ENCODE peak calls at places on chromosomes 11 and 22, in five cellular contexts. V is fibroblast of lung; G is CD8-positive, alpha-beta T cell; Q is thoracic aorta; J is A549. W is an unnamed sample.

GRCh38 chr11:103651341-103651998 is 385.0 kb upstream of the DDI1 start:
- DNase-seq in V (no peak), G (no peak), Q (no peak), J (no peak), W (peak; percentile 29)

GRCh38 chr22:45991108-45991507 is 14.1 kb upstream of the WNT7B start:
- DNase-seq in V (no peak), G (no peak), Q (no peak), J (no peak), W (no peak)

GRCh38 chr11:61153593-61154090 is 7.6 kb downstream of the VPS37C start:
- DNase-seq in V (no peak), G (no peak), Q (no peak), J (no peak), W (peak; percentile 36)

GRCh38 chr11:73389902-73390301 is 13.7 kb downstream of the RELT start:
- DNase-seq in V (no peak), G (no peak), Q (no peak), J (no peak), W (no peak)

GRCh38 chr11:94650756-94651155 is 83.6 kb downstream of the PIWIL4 start:
- DNase-seq in V (peak; percentile 71), G (no peak), Q (no peak), J (no peak), W (peak; percentile 94)

GRCh38 chr22:23199159-23199558 is 18.9 kb downstream of the BCR start:
- DNase-seq in V (no peak), G (no peak), Q (no peak), J (no peak), W (no peak)

GRCh38 chr11:117877120-117877784 is 794 bp upstream of the FXYD6 start:
- DNase-seq in V (peak; percentile 60), G (no peak), Q (no peak), J (no peak), W (no peak)

GRCh38 chr11:69498614-69499175 is 17.2 kb downstream of the LINC01488 start:
- DNase-seq in V (no peak), G (no peak), Q (no peak), J (no peak), W (no peak)

GRCh38 chr11:112652786-112653390 is 308.3 kb upstream of the NCAM1 start:
- DNase-seq in V (peak; percentile 21), G (no peak), Q (no peak), J (no peak), W (peak; percentile 16)

GRCh38 chr22:42780070-42780540 is 59.4 kb upstream of the A4GALT start:
- DNase-seq in V (peak; percentile 98), G (peak; percentile 32), Q (peak; percentile 46), J (peak; percentile 45), W (peak; percentile 97)

GRCh38 chr11:107259826-107260225 is 197.8 kb downstream of the CWF19L2 start:
- DNase-seq in V (no peak), G (no peak), Q (no peak), J (no peak), W (no peak)

GRCh38 chr11:59560290-59560701 is 49.0 kb downstream of the OR4D9 start:
- DNase-seq in V (peak; percentile 78), G (peak; percentile 65), Q (no peak), J (no peak), W (peak; percentile 77)

GRCh38 chr11:85483861-85484260 is 143.3 kb downstream of the DLG2 start:
- DNase-seq in V (peak; percentile 34), G (no peak), Q (no peak), J (no peak), W (peak; percentile 49)

GRCh38 chr22:46841528-46841927 is 79.1 kb downstream of the TBC1D22A start:
- DNase-seq in V (no peak), G (no peak), Q (no peak), J (no peak), W (no peak)

GRCh38 chr11:134466035-134466908 is 54.2 kb upstream of the B3GAT1 start:
- DNase-seq in V (no peak), G (no peak), Q (no peak), J (no peak), W (no peak)

GRCh38 chr11:57339305-57339704 is 1.2 kb downstream of the P2RX3 start:
- DNase-seq in V (no peak), G (no peak), Q (no peak), J (no peak), W (no peak)

GRCh38 chr11:66670816-66671215 is 6.9 kb downstream of the RBM4B start:
- DNase-seq in V (no peak), G (no peak), Q (no peak), J (no peak), W (no peak)

GRCh38 chr11:1574256-1575242 is 2.5 kb upstream of the DUSP8 start:
- DNase-seq in V (peak; percentile 49), G (peak; percentile 71), Q (no peak), J (peak; percentile 68), W (peak; percentile 39)

GRCh38 chr22:46068908-46069481 is 81.3 kb upstream of the PPARA start:
- DNase-seq in V (peak; percentile 63), G (no peak), Q (no peak), J (no peak), W (peak; percentile 83)

GRCh38 chr11:68411501-68411991 is 49.0 kb upstream of the PPP6R3 start:
- DNase-seq in V (no peak), G (no peak), Q (no peak), J (no peak), W (no peak)

GRCh38 chr11:118631109-118631508 is 23.7 kb downstream of the PHLDB1 start:
- DNase-seq in V (no peak), G (no peak), Q (no peak), J (no peak), W (no peak)

GRCh38 chr22:45423524-45423923 is 10.0 kb downstream of the RIBC2 start:
- DNase-seq in V (no peak), G (no peak), Q (no peak), J (no peak), W (no peak)

GRCh38 chr22:35484651-35485372 is 55.8 kb upstream of the RASD2 start:
- DNase-seq in V (peak; percentile 22), G (no peak), Q (no peak), J (no peak), W (no peak)

GRCh38 chr22:50739894-50740293 is 1.9 kb downstream of the ACR start:
- DNase-seq in V (no peak), G (no peak), Q (no peak), J (no peak), W (no peak)

GRCh38 chr22:50403701-50404101 is 60.6 kb downstream of the PPP6R2 start:
- DNase-seq in V (peak; percentile 17), G (no peak), Q (no peak), J (no peak), W (peak; percentile 14)

GRCh38 chr11:118572914-118573550 is 823 bp downstream of the ARCN1 start:
- DNase-seq in V (peak; percentile 33), G (no peak), Q (no peak), J (peak; percentile 15), W (peak; percentile 75)

GRCh38 chr11:10042699-10043098 is 251.3 kb downstream of the SBF2 start:
- DNase-seq in V (no peak), G (no peak), Q (no peak), J (no peak), W (no peak)

GRCh38 chr11:127643659-127644058 is 643.1 kb upstream of the KIRREL3 start:
- DNase-seq in V (no peak), G (no peak), Q (no peak), J (no peak), W (no peak)

GRCh38 chr22:42430486-42431125 is 1.6 kb downstream of the NFAM1 start:
- DNase-seq in V (no peak), G (no peak), Q (no peak), J (no peak), W (peak; percentile 21)

GRCh38 chr22:46797355-46797754 is 34.9 kb downstream of the TBC1D22A start:
- DNase-seq in V (peak; percentile 54), G (no peak), Q (no peak), J (no peak), W (peak; percentile 40)

DNA sequence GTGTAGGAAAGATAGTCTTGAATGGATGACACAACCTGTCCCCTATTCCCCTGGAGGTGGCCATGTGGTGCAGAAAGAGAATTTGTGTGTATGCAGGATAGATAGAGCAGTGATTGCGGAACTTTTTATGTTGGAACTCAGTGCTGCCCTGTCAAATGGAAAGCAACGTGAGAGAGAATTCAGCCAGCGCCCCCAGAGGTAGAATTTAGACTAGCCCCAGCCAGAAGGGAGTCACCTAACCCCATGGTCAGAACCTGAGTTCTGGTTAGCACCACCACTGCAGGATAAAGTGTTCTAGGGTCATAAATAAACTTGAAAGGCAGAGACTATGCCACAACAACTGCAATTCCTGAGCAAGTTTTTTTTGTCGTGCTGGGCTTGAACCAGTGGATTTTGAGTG is 152.9 kb upstream of the GRIA4 start:
- DNase-seq in V (no peak), G (no peak), Q (no peak), J (no peak), W (no peak)
- TF ChIP-seq CTCF in V (no peak), G (no peak), Q (no peak), J (no peak), W (no peak)

DNA sequence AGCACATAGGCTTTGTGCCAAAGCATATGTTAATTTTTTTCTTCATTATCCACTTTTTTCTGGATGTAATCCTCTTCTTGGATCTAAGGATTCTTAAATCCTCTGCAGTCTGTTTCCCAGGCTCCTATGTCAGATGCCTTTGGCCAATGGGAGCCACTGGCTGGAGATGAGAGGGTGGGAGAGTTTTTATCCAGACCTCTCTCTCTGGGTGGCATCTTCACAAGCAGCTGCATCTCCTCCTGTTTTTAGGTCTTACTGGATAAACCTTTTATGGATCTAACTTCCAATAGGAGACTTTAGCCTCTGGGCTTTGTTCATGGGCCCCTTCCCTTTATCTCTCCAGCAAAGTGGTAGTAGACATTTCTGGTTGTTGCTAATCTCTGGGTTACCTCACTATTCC is 22.4 kb upstream of the MPPED2 start:
- DNase-seq in V (no peak), G (no peak), Q (no peak), J (no peak), W (no peak)
- H3K4me3 ChIP-seq in V (no peak overlapping the region), G (no peak overlapping the region), Q (no peak overlapping the region), J (no peak overlapping the region), W (no peak overlapping the region)

DNA sequence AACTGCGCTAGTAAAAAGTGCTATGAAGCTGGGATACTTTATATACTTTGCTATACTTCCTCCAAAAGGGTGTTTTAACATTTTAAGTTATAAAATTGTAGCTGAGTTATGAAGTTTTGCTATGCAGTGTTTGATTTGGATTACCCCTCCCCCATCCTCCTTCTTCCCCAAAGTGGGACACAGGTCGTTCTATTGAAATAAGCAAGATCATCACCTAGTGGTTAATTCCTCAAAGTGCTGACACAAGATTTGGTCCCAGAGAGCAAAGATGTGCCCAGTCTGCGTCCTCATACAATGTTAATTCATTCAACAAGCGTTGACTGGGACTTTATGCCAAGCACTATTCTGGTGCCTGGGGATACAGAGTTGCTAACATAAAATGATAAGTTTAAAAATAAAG is 78.5 kb downstream of the SPON1 start:
- DNase-seq in V (peak; percentile 35), G (no peak), Q (no peak), J (no peak), W (peak; percentile 14)
- TF ChIP-seq CTCF in V (peak; percentile 39), G (no peak), Q (peak; percentile 12), J (peak; percentile 29), W (peak; percentile 58)

GRCh38 chr11:34510673-34511072 is 2.9 kb downstream of the ELF5 start:
- DNase-seq in V (no peak), G (no peak), Q (no peak), J (no peak), W (no peak)

GRCh38 chr11:34514597-34514996 is 1.0 kb upstream of the ELF5 start:
- DNase-seq in V (no peak), G (no peak), Q (no peak), J (no peak), W (no peak)

GRCh38 chr11:34513674-34513995 is at the start of gene ELF5:
- DNase-seq in V (no peak), G (no peak), Q (no peak), J (no peak), W (no peak)

GRCh38 chr11:34514050-34514449 is 456 bp upstream of the ELF5 start:
- DNase-seq in V (no peak), G (no peak), Q (no peak), J (no peak), W (no peak)

GRCh38 chr11:34512810-34513673 is 552 bp downstream of the ELF5 start:
- DNase-seq in V (peak; percentile 52), G (peak; percentile 28), Q (no peak), J (peak; percentile 81), W (peak; percentile 53)
- H3K4me3 ChIP-seq in V (no peak overlapping the region), G (no peak overlapping the region), Q (no peak overlapping the region), J (no peak overlapping the region), W (no peak overlapping the region)